ENCODE peak calls at places on chromosome 3, in six cellular contexts. J is GM12878, W is A549, M is IMR-90, A is K562, Z is SK-N-SH. S is an unnamed sample.

GRCh38 chr3:59519094-59519493 is 469.3 kb upstream of the CFAP20DC start:
- DNase-seq in M (no peak), W (no peak), A (no peak), J (no peak), Z (no peak), S (no peak)

GRCh38 chr3:143152043-143152442 is 32.5 kb downstream of the CHST2 start:
- DNase-seq in W (no peak), Z (no peak), J (no peak), M (no peak), A (no peak), S (no peak)

GRCh38 chr3:138412821-138413531 is 21.4 kb upstream of the ESYT3 start:
- DNase-seq in W (peak; percentile 10), J (no peak), M (peak; percentile 39), Z (no peak), A (no peak), S (no peak)

GRCh38 chr3:134613006-134613520 is 37.8 kb downstream of the KY start:
- DNase-seq in A (no peak), Z (no peak), W (no peak), J (no peak), M (no peak), S (no peak)

GRCh38 chr3:125207949-125208568 is 4.5 kb downstream of the SLC12A8 start:
- DNase-seq in M (no peak), A (no peak), Z (no peak), W (no peak), J (no peak), S (no peak)

GRCh38 chr3:129519896-129520440 is 8.5 kb upstream of the RHO start:
- DNase-seq in J (no peak), W (no peak), M (no peak), Z (peak; percentile 36), A (no peak), S (no peak)

GRCh38 chr3:122985539-122985938 is 42.0 kb downstream of the SEMA5B start:
- DNase-seq in A (no peak), W (no peak), J (no peak), Z (no peak), M (no peak), S (no peak)

GRCh38 chr3:10361375-10361774 is 40.5 kb upstream of the SEC13 start:
- DNase-seq in J (no peak), Z (no peak), W (no peak), M (no peak), A (no peak), S (no peak)

GRCh38 chr3:144028798-144029411 is 57.3 kb downstream of the DIPK2A start:
- DNase-seq in W (no peak), J (peak; percentile 72), Z (no peak), A (no peak), M (no peak), S (no peak)

GRCh38 chr3:46860381-46861292 is 2.6 kb downstream of the MYL3 start:
- DNase-seq in W (peak; percentile 34), J (no peak), Z (no peak), A (peak; percentile 68), M (no peak), S (peak; percentile 44)

GRCh38 chr3:149020839-149021252 is 29.5 kb downstream of the GYG1 start:
- DNase-seq in J (no peak), M (peak; percentile 42), W (no peak), Z (no peak), A (no peak), S (no peak)

GRCh38 chr3:141405581-141405980 is 37.3 kb downstream of the ZBTB38 start:
- DNase-seq in Z (no peak), W (no peak), A (no peak), J (no peak), M (peak; percentile 73), S (no peak)

GRCh38 chr3:129360224-129360623 is 68.2 kb downstream of the EFCAB12 start:
- DNase-seq in J (no peak), Z (peak; percentile 65), W (no peak), A (no peak), M (no peak), S (no peak)

GRCh38 chr3:175989161-175989560 is 1130.0 kb downstream of the NAALADL2 start:
- DNase-seq in A (no peak), M (no peak), J (no peak), Z (no peak), W (no peak), S (no peak)

GRCh38 chr3:192928720-192929119 is 11.1 kb upstream of the MB21D2 start:
- DNase-seq in Z (no peak), J (no peak), M (no peak), W (peak; percentile 48), A (no peak), S (no peak)

GRCh38 chr3:148136816-148137215 is 560.9 kb upstream of the AGTR1 start:
- DNase-seq in A (no peak), W (no peak), J (no peak), M (no peak), Z (no peak), S (no peak)

GRCh38 chr3:23740517-23741402 is 65.0 kb upstream of the UBE2E1 start:
- DNase-seq in Z (no peak), J (no peak), W (peak; percentile 95), A (no peak), M (no peak), S (no peak)

GRCh38 chr3:62718515-62719320 is 156.5 kb downstream of the CADPS start:
- DNase-seq in Z (no peak), A (no peak), M (no peak), W (no peak), J (no peak), S (no peak)

GRCh38 chr3:148459931-148460513 is 237.7 kb upstream of the AGTR1 start:
- DNase-seq in W (peak; percentile 10), Z (no peak), A (no peak), M (peak; percentile 23), J (no peak), S (no peak)

GRCh38 chr3:54120657-54121403 is 1.5 kb upstream of the CACNA2D3 start:
- DNase-seq in M (no peak), A (no peak), J (no peak), Z (peak; percentile 49), W (peak; percentile 3), S (no peak)

GRCh38 chr3:58688563-58688962 is 22.0 kb upstream of the FAM3D start:
- DNase-seq in A (no peak), J (no peak), Z (no peak), W (no peak), M (no peak), S (no peak)

GRCh38 chr3:64223809-64224570 is 1.3 kb downstream of the PRICKLE2 start:
- DNase-seq in M (peak; percentile 62), Z (no peak), W (peak; percentile 68), A (no peak), J (no peak), S (no peak)

GRCh38 chr3:15102833-15103232 is 3.9 kb upstream of the RBSN start:
- DNase-seq in W (no peak), M (no peak), A (no peak), Z (no peak), J (no peak), S (no peak)

DNA sequence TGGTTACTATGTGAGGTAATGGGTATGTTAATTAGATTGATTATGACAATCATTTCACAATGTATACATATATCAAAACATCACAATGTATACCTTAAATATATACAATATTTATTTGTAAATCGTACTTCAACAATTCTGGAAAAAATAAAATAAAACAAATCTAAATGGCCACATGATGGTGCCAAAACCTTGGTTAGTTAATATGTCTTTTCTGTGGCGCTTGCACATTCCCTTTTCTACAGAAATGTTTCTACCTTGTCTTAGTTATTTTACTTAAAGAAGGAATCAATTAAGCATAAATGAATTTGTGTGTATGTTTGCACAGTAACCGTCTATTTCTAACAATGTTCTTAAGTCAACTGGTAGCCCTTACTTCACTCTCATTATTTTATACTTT is 53.4 kb downstream of the OXSM start:
- DNase-seq in M (peak; percentile 25), A (no peak), Z (no peak), W (peak; percentile 11), J (no peak), S (no peak)
- TF ChIP-seq SMC3 in M (peak; percentile 39), A (no peak), Z (peak; percentile 8), W (peak; percentile 46), J (peak; percentile 8), S (no peak)

GRCh38 chr3:170180107-170180951 is 1.2 kb downstream of the PHC3 start:
- DNase-seq in Z (no peak), W (no peak), J (no peak), A (no peak), M (peak; percentile 42), S (no peak)

GRCh38 chr3:170180952-170181876 is at the start of gene PHC3:
- DNase-seq in J (peak; percentile 73), M (peak; percentile 85), A (peak; percentile 98), Z (peak; percentile 99), W (peak; percentile 93), S (peak; percentile 87)

GRCh38 chr3:170178631-170179030 is 2.9 kb downstream of the PHC3 start:
- DNase-seq in A (no peak), M (no peak), Z (no peak), W (no peak), J (no peak), S (no peak)

DNA sequence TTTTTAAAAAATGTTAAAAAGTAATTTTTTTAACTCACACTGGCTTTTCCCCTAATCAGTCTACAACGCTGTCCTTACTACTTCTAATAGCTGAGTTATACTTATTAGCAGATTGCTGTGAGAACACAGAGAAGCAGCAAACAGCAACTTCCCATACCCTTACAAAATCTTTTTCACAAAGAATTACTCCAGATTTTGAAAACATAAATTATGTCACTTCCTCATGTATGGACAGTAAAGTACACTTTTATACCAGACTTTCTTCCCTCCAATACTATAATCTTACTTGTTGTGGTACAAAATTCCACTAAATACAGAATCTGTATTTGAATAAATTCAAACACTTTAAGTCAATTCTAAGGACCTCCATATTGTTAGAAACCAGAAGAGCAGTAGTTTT is 2.1 kb downstream of the PHC3 start:
- DNase-seq in W (no peak), J (no peak), M (no peak), Z (no peak), A (no peak), S (no peak)
- TF ChIP-seq SMC3 in W (no peak), J (no peak), M (no peak), Z (no peak), A (no peak), S (no peak)

DNA sequence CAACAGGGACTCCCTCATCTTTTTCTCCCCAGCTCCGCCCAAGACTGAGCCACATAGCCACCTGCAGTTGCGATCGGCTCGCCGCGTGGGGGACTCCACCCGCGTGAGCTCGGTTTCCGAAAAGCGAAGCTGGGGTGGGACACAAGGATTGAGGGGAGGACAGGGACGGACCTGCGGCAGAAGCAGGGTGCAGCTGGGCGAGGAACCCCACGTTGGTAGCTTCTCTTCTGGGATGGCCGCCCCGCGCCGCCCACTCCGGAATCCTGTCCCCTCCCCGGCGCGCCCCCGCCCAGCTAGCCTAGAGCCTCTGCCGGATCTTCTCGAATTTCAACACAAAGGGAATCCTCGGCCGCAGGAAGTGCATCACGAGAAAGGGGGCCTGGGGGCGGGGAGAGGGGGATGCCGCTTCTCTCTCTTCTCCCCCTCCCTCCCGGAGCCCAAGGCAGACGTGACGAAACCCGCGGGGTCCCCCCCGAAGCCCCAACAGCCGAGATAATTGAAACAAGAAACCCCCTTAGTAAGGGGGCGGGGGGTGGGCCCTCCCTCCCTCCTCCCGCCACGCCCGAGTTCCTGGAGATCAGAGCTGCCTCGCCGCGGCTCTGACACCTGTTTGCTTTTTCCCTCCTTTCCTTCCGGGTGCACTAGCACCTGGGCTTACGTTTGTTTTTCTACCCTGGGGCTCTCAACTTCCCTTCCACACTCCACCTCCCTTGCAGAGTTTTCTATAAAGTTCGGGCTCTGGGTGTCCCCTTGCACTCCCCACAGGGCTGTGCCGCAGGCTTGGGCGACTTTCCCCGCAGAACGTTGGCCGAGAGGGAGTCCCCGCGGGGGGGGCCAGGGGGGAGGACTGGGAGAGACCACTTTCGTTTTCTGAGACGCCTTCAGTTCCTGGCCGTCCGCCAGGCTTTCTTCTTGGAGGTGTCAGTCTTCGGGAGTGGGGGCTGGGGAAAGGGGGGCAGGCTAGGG is 1.3 kb upstream of the KCNH8 start:
- DNase-seq in Z (peak; percentile 92), W (peak; percentile 38), M (peak; percentile 20), J (no peak), A (peak; percentile 60), S (peak; percentile 25)
- TF ChIP-seq SMC3 in Z (peak; percentile 19), W (peak; percentile 11), M (no peak), J (peak; percentile 8), A (no peak), S (no peak)

GRCh38 chr3:195788711-195789581 is 22.8 kb downstream of the MUC4 start:
- DNase-seq in A (no peak), W (no peak), M (no peak), Z (no peak), J (no peak), S (no peak)
- TF ChIP-seq SMC3 in A (no peak), W (no peak), M (no peak), Z (no peak), J (no peak), S (no peak)